ENCODE peak calls at places on chromosomes 13 and 19, in four cellular contexts. One of them, this sample, is unnamed.

GRCh38 chr19:17184381-17184841 is 30.7 kb upstream of the USE1 start:
- DNase-seq in CD8-positive, alpha-beta T cell: peak; percentile 13
- DNase-seq in BJ: no peak
- DNase-seq in lower lobe of right lung: no peak
- DNase-seq in this sample: no peak

GRCh38 chr19:43667524-43668405 is 2.2 kb downstream of the PLAUR start:
- DNase-seq in CD8-positive, alpha-beta T cell: no peak
- DNase-seq in BJ: no peak
- DNase-seq in lower lobe of right lung: peak; percentile 57
- DNase-seq in this sample: no peak

GRCh38 chr13:35005051-35005450 is 63.0 kb downstream of the NBEA start:
- DNase-seq in CD8-positive, alpha-beta T cell: no peak
- DNase-seq in BJ: no peak
- DNase-seq in lower lobe of right lung: no peak
- DNase-seq in this sample: no peak

GRCh38 chr19:16285769-16286564 is 38.7 kb upstream of the KLF2 start:
- DNase-seq in CD8-positive, alpha-beta T cell: no peak
- DNase-seq in BJ: no peak
- DNase-seq in lower lobe of right lung: peak; percentile 53
- DNase-seq in this sample: peak; percentile 46

GRCh38 chr19:33609353-33609752 is 12.4 kb upstream of the CHST8 start:
- DNase-seq in CD8-positive, alpha-beta T cell: no peak
- DNase-seq in BJ: no peak
- DNase-seq in lower lobe of right lung: no peak
- DNase-seq in this sample: no peak

GRCh38 chr13:79385694-79386093 is 20.4 kb downstream of the RBM26 start:
- DNase-seq in CD8-positive, alpha-beta T cell: no peak
- DNase-seq in BJ: no peak
- DNase-seq in lower lobe of right lung: no peak
- DNase-seq in this sample: no peak

GRCh38 chr19:17302391-17303166 is 646 bp downstream of the ABHD8 start:
- DNase-seq in CD8-positive, alpha-beta T cell: no peak
- DNase-seq in BJ: no peak
- DNase-seq in lower lobe of right lung: peak; percentile 66
- DNase-seq in this sample: no peak

GRCh38 chr13:36344173-36344572 is 2.0 kb downstream of the SPART start:
- DNase-seq in CD8-positive, alpha-beta T cell: no peak
- DNase-seq in BJ: no peak
- DNase-seq in lower lobe of right lung: no peak
- DNase-seq in this sample: peak; percentile 80

GRCh38 chr19:56955637-56956216 is 115.2 kb upstream of the PEG3 start:
- DNase-seq in CD8-positive, alpha-beta T cell: no peak
- DNase-seq in BJ: no peak
- DNase-seq in lower lobe of right lung: no peak
- DNase-seq in this sample: no peak

GRCh38 chr19:51142119-51142518 is at the start of gene SIGLEC7:
- DNase-seq in CD8-positive, alpha-beta T cell: no peak
- DNase-seq in BJ: no peak
- DNase-seq in lower lobe of right lung: no peak
- DNase-seq in this sample: no peak

GRCh38 chr13:38787550-38787949 is 100.7 kb downstream of the FREM2 start:
- DNase-seq in CD8-positive, alpha-beta T cell: no peak
- DNase-seq in BJ: no peak
- DNase-seq in lower lobe of right lung: no peak
- DNase-seq in this sample: no peak

GRCh38 chr13:113835461-113836274 is 28.2 kb downstream of the GAS6 start:
- DNase-seq in CD8-positive, alpha-beta T cell: no peak
- DNase-seq in BJ: peak; percentile 74
- DNase-seq in lower lobe of right lung: peak; percentile 36
- DNase-seq in this sample: peak; percentile 51

GRCh38 chr13:113110048-113110851 is 4.7 kb downstream of the F7 start:
- DNase-seq in CD8-positive, alpha-beta T cell: no peak
- DNase-seq in BJ: no peak
- DNase-seq in lower lobe of right lung: peak; percentile 49
- DNase-seq in this sample: peak; percentile 29

GRCh38 chr13:50584856-50585580 is 258.5 kb downstream of the DLEU7 start:
- DNase-seq in CD8-positive, alpha-beta T cell: no peak
- DNase-seq in BJ: no peak
- DNase-seq in lower lobe of right lung: no peak
- DNase-seq in this sample: peak; percentile 63

GRCh38 chr13:66407159-66407558 is 823.0 kb downstream of the PCDH9 start:
- DNase-seq in CD8-positive, alpha-beta T cell: no peak
- DNase-seq in BJ: no peak
- DNase-seq in lower lobe of right lung: no peak
- DNase-seq in this sample: no peak

GRCh38 chr19:6761053-6761676 is 6.1 kb downstream of the SH2D3A start:
- DNase-seq in CD8-positive, alpha-beta T cell: no peak
- DNase-seq in BJ: no peak
- DNase-seq in lower lobe of right lung: no peak
- DNase-seq in this sample: peak; percentile 70

GRCh38 chr13:109784590-109785140 is 1.7 kb downstream of the IRS2 start:
- DNase-seq in CD8-positive, alpha-beta T cell: peak; percentile 39
- DNase-seq in BJ: no peak
- DNase-seq in lower lobe of right lung: peak; percentile 85
- DNase-seq in this sample: peak; percentile 91

GRCh38 chr19:43414554-43414953 is at the start of gene TEX101:
- DNase-seq in CD8-positive, alpha-beta T cell: no peak
- DNase-seq in BJ: no peak
- DNase-seq in lower lobe of right lung: no peak
- DNase-seq in this sample: no peak

GRCh38 chr13:110158201-110158600 is 148.8 kb downstream of the COL4A1 start:
- DNase-seq in CD8-positive, alpha-beta T cell: no peak
- DNase-seq in BJ: no peak
- DNase-seq in lower lobe of right lung: no peak
- DNase-seq in this sample: no peak

GRCh38 chr19:9914315-9915207 is 21.8 kb downstream of the OLFM2 start:
- DNase-seq in CD8-positive, alpha-beta T cell: peak; percentile 69
- DNase-seq in BJ: no peak
- DNase-seq in lower lobe of right lung: peak; percentile 76
- DNase-seq in this sample: peak; percentile 94

GRCh38 chr19:9913237-9914000 is 22.9 kb downstream of the OLFM2 start:
- DNase-seq in CD8-positive, alpha-beta T cell: no peak
- DNase-seq in BJ: no peak
- DNase-seq in lower lobe of right lung: no peak
- DNase-seq in this sample: peak; percentile 56

GRCh38 chr19:9911524-9911923 is 24.8 kb downstream of the OLFM2 start:
- DNase-seq in CD8-positive, alpha-beta T cell: no peak
- DNase-seq in BJ: no peak
- DNase-seq in lower lobe of right lung: no peak
- DNase-seq in this sample: no peak

GRCh38 chr19:9914001-9914314 is 22.4 kb downstream of the OLFM2 start:
- DNase-seq in CD8-positive, alpha-beta T cell: no peak
- DNase-seq in BJ: no peak
- DNase-seq in lower lobe of right lung: no peak
- DNase-seq in this sample: no peak

GRCh38 chr19:9912551-9913236 is 23.6 kb downstream of the OLFM2 start:
- DNase-seq in CD8-positive, alpha-beta T cell: no peak
- DNase-seq in BJ: no peak
- DNase-seq in lower lobe of right lung: no peak
- DNase-seq in this sample: no peak
- H3K4me3 ChIP-seq in CD8-positive, alpha-beta T cell: no peak overlapping the region
- H3K4me3 ChIP-seq in BJ: no peak overlapping the region
- H3K4me3 ChIP-seq in lower lobe of right lung: peak overlapping the region; percentile 52
- H3K4me3 ChIP-seq in this sample: peak overlapping the region; percentile 57

GRCh38 chr13:102191951-102192461 is 209.8 kb downstream of the FGF14 start:
- DNase-seq in CD8-positive, alpha-beta T cell: no peak
- DNase-seq in BJ: peak; percentile 10
- DNase-seq in lower lobe of right lung: no peak
- DNase-seq in this sample: peak; percentile 25

GRCh38 chr13:102195566-102196462 is 206.0 kb downstream of the FGF14 start:
- DNase-seq in CD8-positive, alpha-beta T cell: no peak
- DNase-seq in BJ: peak; percentile 39
- DNase-seq in lower lobe of right lung: no peak
- DNase-seq in this sample: peak; percentile 86

GRCh38 chr13:102198418-102199322 is 203.2 kb downstream of the FGF14 start:
- DNase-seq in CD8-positive, alpha-beta T cell: no peak
- DNase-seq in BJ: peak; percentile 3
- DNase-seq in lower lobe of right lung: no peak
- DNase-seq in this sample: peak; percentile 27

GRCh38 chr13:102197193-102197592 is 204.7 kb downstream of the FGF14 start:
- DNase-seq in CD8-positive, alpha-beta T cell: no peak
- DNase-seq in BJ: no peak
- DNase-seq in lower lobe of right lung: no peak
- DNase-seq in this sample: peak; percentile 78
- TF ChIP-seq CTCF in CD8-positive, alpha-beta T cell: no peak
- TF ChIP-seq CTCF in BJ: no peak
- TF ChIP-seq CTCF in lower lobe of right lung: peak; percentile 18
- TF ChIP-seq CTCF in this sample: peak; percentile 64

DNA sequence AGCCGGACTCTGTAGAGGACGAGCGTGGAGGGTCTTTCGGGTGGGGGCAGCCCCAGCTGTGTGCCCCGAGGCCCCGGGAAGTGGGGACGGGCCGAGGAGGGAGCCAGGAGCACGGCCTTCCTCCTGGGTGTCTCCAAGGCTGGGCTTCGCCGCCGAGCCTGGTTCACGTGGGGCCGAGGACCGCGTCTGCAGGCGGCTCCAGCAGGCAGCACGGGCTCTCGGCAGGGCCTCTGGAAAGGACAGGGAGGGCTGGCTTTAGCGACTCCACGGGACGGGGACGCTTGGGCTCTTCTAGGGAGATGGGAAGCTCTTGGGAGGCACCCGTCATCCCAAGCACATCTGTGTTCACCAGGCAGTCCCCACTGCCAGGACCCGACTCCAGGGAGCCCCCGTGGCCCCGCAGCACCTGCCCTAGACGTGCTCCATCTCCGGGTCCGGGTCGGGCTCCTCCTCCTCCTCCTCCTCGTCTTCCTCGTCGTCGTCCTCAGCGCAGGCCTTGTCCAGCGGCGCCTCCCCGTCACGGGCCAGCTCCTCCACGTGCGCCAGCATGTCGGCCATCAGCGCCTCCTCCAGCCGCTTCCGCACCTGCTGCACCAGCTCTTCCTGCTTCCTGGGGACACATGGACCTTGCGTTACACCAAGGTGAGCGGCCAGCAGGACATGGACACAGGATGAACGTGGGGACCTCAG is 9.9 kb upstream of the MEX3D start:
- DNase-seq in CD8-positive, alpha-beta T cell: no peak
- DNase-seq in BJ: no peak
- DNase-seq in lower lobe of right lung: no peak
- DNase-seq in this sample: no peak
- H3K36me3 ChIP-seq in CD8-positive, alpha-beta T cell: peaks cover 23% of the 10 kb centered on the region
- H3K36me3 ChIP-seq in BJ: peaks cover 28% of the 10 kb centered on the region
- H3K36me3 ChIP-seq in lower lobe of right lung: peaks cover 63% of the 10 kb centered on the region
- H3K36me3 ChIP-seq in this sample: peaks cover 60% of the 10 kb centered on the region

DNA sequence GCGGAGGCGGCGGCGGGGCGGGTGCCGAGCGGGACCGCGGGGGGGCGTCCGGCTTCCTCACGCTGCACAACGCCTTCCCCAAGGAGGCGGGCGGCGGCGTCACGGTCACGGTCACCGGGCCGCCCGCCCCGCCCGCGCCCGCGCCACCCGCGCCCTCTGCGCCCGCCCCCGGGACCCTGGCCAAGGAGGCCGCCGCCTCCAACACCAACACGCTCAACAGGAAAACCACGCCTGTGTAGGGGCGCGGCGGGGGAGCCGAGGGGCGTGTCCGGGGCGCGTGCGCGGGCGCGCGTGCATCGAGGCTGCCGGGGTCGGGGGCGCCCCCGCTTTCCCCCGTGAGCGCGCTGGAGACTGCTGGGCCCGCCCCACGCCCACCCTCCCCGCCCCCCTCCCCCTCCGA is 8.8 kb upstream of the CACNG6 start:
- DNase-seq in CD8-positive, alpha-beta T cell: no peak
- DNase-seq in BJ: no peak
- DNase-seq in lower lobe of right lung: peak; percentile 55
- DNase-seq in this sample: peak; percentile 61
- H3K4me3 ChIP-seq in CD8-positive, alpha-beta T cell: no peak overlapping the region
- H3K4me3 ChIP-seq in BJ: no peak overlapping the region
- H3K4me3 ChIP-seq in lower lobe of right lung: peak overlapping the region; percentile 28
- H3K4me3 ChIP-seq in this sample: peak overlapping the region; percentile 27

DNA sequence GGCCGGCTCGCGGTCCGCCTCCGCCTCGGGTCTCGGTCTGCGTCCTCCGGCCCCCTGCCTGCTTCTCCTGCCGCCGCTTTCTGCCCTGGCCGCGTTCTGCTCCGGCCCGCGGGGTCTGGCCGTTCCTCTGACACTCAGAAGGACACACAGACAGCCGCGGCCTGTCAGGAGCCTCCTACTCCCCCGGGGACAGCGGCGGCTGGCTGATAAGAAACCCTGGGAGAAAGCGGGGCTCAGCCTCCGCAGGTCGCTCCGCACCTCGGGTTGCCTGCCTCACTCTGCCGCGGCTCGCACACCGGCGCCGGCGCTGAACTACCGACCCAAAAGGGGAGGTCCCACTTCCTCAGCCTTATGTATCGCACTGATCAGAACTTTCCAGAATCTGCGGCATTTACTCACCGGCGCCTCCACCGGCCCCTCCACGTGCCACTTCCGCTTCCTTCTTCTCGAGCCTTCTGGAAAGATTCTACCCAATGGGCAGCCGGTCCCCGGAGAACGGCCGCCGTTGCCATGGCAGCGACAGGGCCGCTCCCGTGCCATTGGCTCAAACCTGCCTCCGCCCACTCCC is at the start of gene HSPH1:
- DNase-seq in CD8-positive, alpha-beta T cell: peak; percentile 96
- DNase-seq in BJ: peak; percentile 85
- DNase-seq in lower lobe of right lung: peak; percentile 99
- DNase-seq in this sample: peak; percentile 98
- TF ChIP-seq CTCF in CD8-positive, alpha-beta T cell: no peak
- TF ChIP-seq CTCF in BJ: peak; percentile 30
- TF ChIP-seq CTCF in lower lobe of right lung: peak; percentile 37
- TF ChIP-seq CTCF in this sample: peak; percentile 39

DNA sequence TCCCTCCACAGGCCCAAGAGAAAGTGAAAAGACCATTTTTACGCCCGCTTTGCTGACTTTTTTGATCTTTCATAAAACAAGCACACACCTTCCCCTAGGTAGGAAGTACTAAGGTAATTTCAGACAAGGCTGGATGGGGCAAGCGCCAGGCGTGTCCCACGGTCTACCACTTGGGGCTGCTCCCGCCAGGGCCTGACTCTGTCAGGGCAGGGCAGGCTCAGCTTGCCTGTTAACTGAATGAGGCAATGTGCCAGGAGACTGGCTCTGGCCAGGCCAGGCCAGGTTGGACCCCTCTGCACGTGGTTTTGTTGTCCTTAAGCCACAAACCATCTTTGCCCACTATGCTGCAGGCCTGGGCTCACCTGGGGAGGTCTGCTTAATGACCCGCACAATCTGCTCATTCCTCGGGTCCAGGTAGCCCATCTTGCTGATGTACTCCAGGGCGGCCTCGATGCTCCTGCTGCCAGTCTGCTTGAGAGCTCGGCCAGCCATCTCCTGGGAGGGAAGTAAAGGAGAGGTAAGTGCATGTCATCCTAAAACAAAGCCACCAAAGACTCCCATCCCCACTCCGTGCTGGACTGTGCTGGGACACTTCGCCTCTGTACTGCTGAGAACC is 70.4 kb downstream of the LATS2 start:
- DNase-seq in CD8-positive, alpha-beta T cell: no peak
- DNase-seq in BJ: no peak
- DNase-seq in lower lobe of right lung: no peak
- DNase-seq in this sample: no peak
- H3K36me3 ChIP-seq in CD8-positive, alpha-beta T cell: no peaks in the 10 kb centered on the region
- H3K36me3 ChIP-seq in BJ: peaks cover 42% of the 10 kb centered on the region
- H3K36me3 ChIP-seq in lower lobe of right lung: peaks cover 64% of the 10 kb centered on the region
- H3K36me3 ChIP-seq in this sample: peaks cover 13% of the 10 kb centered on the region

GRCh38 chr13:46173656-46174055 is 8.3 kb downstream of the LCP1 start:
- DNase-seq in CD8-positive, alpha-beta T cell: no peak
- DNase-seq in BJ: no peak
- DNase-seq in lower lobe of right lung: no peak
- DNase-seq in this sample: no peak
- H3K4me3 ChIP-seq in CD8-positive, alpha-beta T cell: peak overlapping the region; percentile 12
- H3K4me3 ChIP-seq in BJ: no peak overlapping the region
- H3K4me3 ChIP-seq in lower lobe of right lung: no peak overlapping the region
- H3K4me3 ChIP-seq in this sample: no peak overlapping the region

This sample was measured in A673.